ENCODE peak calls at places on chromosomes 4 and X, in four cellular contexts. Z, J, L and D are unnamed samples.
A peak's percentile ranks its signal among the peaks of the same experiment; 100 is the strongest.

GRCh38 chrX:153967536-153968214 is 3.9 kb downstream of the HCFC1 start:
- DNase-seq in L (no peak), Z (no peak), J (no peak), D (no peak)

GRCh38 chr4:184548321-184548650 is 73.9 kb upstream of the IRF2 start:
- DNase-seq in L (no peak), Z (no peak), J (no peak), D (no peak)

GRCh38 chr4:158461336-158461735 is 60.3 kb upstream of the RXFP1 start:
- DNase-seq in Z (no peak), J (no peak), L (no peak), D (no peak)

GRCh38 chr4:121738780-121739547 is 26.0 kb downstream of the SMIM43 start:
- DNase-seq in L (peak; percentile 41), Z (no peak), J (no peak), D (no peak)

GRCh38 chr4:95360911-95361695 is 187.7 kb downstream of the UNC5C start:
- DNase-seq in L (no peak), J (no peak), Z (no peak), D (no peak)

GRCh38 chrX:132954323-132954722 is 4.1 kb downstream of the HS6ST2 start:
- DNase-seq in J (no peak), Z (no peak), L (no peak), D (no peak)

GRCh38 chr4:6991249-6991648 is 51.9 kb upstream of the TADA2B start:
- DNase-seq in J (no peak), L (no peak), Z (no peak), D (no peak)

GRCh38 chrX:153361781-153362397 is 27.9 kb downstream of the ZNF275 start:
- DNase-seq in J (no peak), L (no peak), Z (no peak), D (no peak)

GRCh38 chr4:43855283-43855682 is 593.3 kb downstream of the KCTD8 start:
- DNase-seq in Z (no peak), L (no peak), J (no peak), D (no peak)

GRCh38 chr4:152856960-152857359 is 77.2 kb downstream of the ARFIP1 start:
- DNase-seq in Z (no peak), J (no peak), L (no peak), D (no peak)